ENCODE peak calls at places on chromosomes 13 and 19, in four cellular contexts. M is GM23338, X is SK-N-MC, U is HepG2. O is an unnamed sample.

GRCh38 chr13:113207890-113208423 is 512 bp downstream of the PCID2 start:
- DNase-seq in M (peak), X (no peak), U (peak), O (no peak)

GRCh38 chr13:42680748-42681147 is 100.6 kb upstream of the FAM216B start:
- DNase-seq in M (peak), X (no peak), U (no peak), O (no peak)

GRCh38 chr13:113356594-113356993 is 7.3 kb downstream of the GRTP1 start:
- DNase-seq in M (no peak), X (no peak), U (no peak), O (no peak)

GRCh38 chr19:54482889-54483288 is 9.8 kb upstream of the CDC42EP5 start:
- DNase-seq in M (no peak), X (no peak), U (no peak), O (no peak)

GRCh38 chr13:73440296-73440895 is 381.6 kb downstream of the KLF5 start:
- DNase-seq in M (peak), X (no peak), U (no peak), O (peak)

GRCh38 chr19:16088985-16089846 is 12.9 kb downstream of the TPM4 start:
- DNase-seq in M (no peak), X (no peak), U (peak), O (no peak)

GRCh38 chr13:81683526-81683925 is 1342.6 kb upstream of the SPRY2 start:
- DNase-seq in M (no peak), X (no peak), U (no peak), O (no peak)

GRCh38 chr13:109844396-109844795 is 58.0 kb upstream of the IRS2 start:
- DNase-seq in M (peak), X (no peak), U (no peak), O (no peak)

GRCh38 chr19:41940443-41941409 is 12.5 kb upstream of the ERFL start:
- DNase-seq in M (peak), X (no peak), U (no peak), O (no peak)

GRCh38 chr13:42393573-42394360 is 121.8 kb downstream of the AKAP11 start:
- DNase-seq in M (no peak), X (no peak), U (no peak), O (no peak)

GRCh38 chr19:1766800-1767352 is 13.6 kb downstream of the ONECUT3 start:
- DNase-seq in M (no peak), X (no peak), U (no peak), O (no peak)

GRCh38 chr19:1764293-1764683 is 11.0 kb downstream of the ONECUT3 start:
- DNase-seq in M (no peak), X (no peak), U (no peak), O (no peak)

GRCh38 chr19:1765904-1766799 is 12.8 kb downstream of the ONECUT3 start:
- DNase-seq in M (peak), X (no peak), U (no peak), O (no peak)

GRCh38 chr19:1763648-1764292 is 10.5 kb downstream of the ONECUT3 start:
- DNase-seq in M (no peak), X (no peak), U (no peak), O (no peak)

DNA sequence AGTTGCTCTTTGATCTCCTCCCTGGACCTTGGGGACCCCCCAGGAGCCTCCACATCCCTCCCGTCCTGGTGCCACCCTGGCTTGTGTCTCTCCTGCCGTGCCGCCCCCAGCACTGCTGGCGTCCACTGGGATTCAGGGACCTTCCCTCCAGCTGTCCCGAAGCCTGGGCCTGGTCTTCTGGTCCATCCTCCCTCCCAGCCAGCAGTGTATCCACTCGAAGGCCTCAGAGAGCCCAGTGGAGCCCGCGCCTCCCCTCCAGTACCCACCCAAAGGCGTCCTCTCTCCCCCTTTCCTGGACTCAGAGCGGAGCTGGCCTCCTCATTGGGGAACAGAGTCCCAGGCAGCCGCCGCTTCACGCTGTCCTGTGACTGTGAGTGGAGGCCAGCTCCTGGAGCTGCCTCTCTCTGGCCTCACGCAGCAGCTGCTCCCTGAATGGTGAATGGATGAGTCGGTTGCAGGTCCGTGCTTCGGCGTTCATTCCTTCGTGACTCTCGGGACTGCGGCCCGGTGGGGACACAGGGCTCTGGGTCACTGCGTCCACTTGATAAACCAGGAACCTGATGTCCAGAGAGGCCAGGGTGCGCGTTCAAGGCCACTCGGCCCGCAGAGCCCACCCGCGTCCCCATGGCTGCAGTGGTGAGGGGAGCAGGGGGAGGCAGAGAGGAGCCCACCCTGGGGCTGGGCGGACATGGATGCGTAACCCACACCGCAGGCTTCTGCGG is 12.0 kb downstream of the ONECUT3 start:
- DNase-seq in M (no peak), X (no peak), U (no peak), O (no peak)
- TF ChIP-seq EZH2 in M (peak), X (no peak), U (peak), O (no peak)

GRCh38 chr19:33259532-33259931 is 33.9 kb upstream of the SLC7A10 start:
- DNase-seq in M (no peak), X (no peak), U (no peak), O (no peak)

GRCh38 chr19:33264881-33265445 is 37.4 kb downstream of the CEBPA start:
- DNase-seq in M (no peak), X (no peak), U (no peak), O (no peak)

GRCh38 chr19:33260628-33261418 is 35.2 kb upstream of the SLC7A10 start:
- DNase-seq in M (no peak), X (no peak), U (no peak), O (no peak)

GRCh38 chr19:33263325-33264023 is 37.8 kb upstream of the SLC7A10 start:
- DNase-seq in M (no peak), X (no peak), U (no peak), O (no peak)

GRCh38 chr19:33261511-33262192 is 36.0 kb upstream of the SLC7A10 start:
- DNase-seq in M (no peak), X (no peak), U (no peak), O (no peak)
- TF ChIP-seq POLR2AphosphoS5 in M (no peak), X (no peak), U (no peak), O (no peak)

GRCh38 chr13:91347212-91347995 is at the start of gene MIR17HG:
- DNase-seq in M (peak), X (no peak), U (peak), O (peak)

GRCh38 chr13:91348906-91349435 is 1.5 kb downstream of the MIR17HG start:
- DNase-seq in M (peak), X (no peak), U (peak), O (peak)

GRCh38 chr13:91346062-91346461 is 1.4 kb upstream of the MIR17HG start:
- DNase-seq in M (no peak), X (no peak), U (no peak), O (no peak)

GRCh38 chr13:91347996-91348905 is 764 bp downstream of the MIR17HG start:
- DNase-seq in M (no peak), X (no peak), U (no peak), O (no peak)

GRCh38 chr13:91346848-91347211 is 657 bp upstream of the MIR17HG start:
- DNase-seq in M (peak), X (no peak), U (no peak), O (no peak)
- TF ChIP-seq EZH2 in M (no peak), X (no peak), U (peak), O (no peak)

GRCh38 chr19:507286-508203 is at the start of gene TPGS1:
- DNase-seq in M (peak), X (peak), U (peak), O (peak)
- TF ChIP-seq POLR2AphosphoS5 in M (peak), X (peak), U (no peak), O (peak)

GRCh38 chr19:32309711-32310390 is 35.6 kb upstream of the ZNF507 start:
- DNase-seq in M (no peak), X (no peak), U (no peak), O (no peak)
- TF ChIP-seq EZH2 in M (no peak), X (no peak), U (no peak), O (no peak)

GRCh38 chr13:21063031-21063430 is 1.6 kb upstream of the LATS2 start:
- DNase-seq in M (no peak), X (no peak), U (no peak), O (no peak)
- TF ChIP-seq POLR2AphosphoS5 in M (no peak), X (no peak), U (no peak), O (no peak)

GRCh38 chr19:40285353-40286234 is 449 bp upstream of the AKT2 start:
- DNase-seq in M (peak), X (peak), U (peak), O (peak)
- TF ChIP-seq EZH2 in M (no peak), X (no peak), U (no peak), O (no peak)

DNA sequence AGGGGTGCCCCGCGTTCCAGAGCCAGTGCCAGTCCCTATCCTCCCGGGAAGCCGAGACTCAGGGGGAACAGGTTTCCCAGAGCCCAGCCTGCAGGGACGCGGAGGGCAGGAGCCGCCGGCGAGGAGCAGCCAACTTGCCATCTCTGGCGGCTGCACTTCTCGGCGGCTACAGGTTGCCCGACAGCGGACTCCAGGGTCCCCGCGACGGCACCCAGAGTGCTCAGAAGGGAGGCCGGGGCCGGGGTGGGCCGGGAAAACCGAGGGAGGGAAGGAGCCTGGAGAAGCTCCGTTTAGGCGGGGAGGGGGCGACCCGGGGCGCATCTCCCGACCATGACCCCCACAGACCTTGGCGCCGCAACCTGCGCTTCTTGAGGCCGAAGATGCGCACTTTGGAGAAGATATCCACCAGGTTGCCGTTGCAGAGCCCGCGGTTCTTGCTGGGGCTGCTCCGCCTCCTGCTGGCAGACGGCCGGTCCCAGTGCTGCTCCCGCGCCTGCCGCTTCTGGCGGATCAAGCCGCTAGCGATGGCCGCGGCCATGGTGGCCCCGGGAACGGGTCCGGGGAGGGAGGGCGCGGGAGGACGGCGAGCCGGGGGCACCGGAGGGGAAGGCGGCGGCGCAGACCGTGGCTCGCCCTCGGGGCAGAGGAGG is 463.8 kb downstream of the ITGBL1 start:
- DNase-seq in M (peak), X (no peak), U (no peak), O (no peak)
- TF ChIP-seq POLR2AphosphoS5 in M (no peak), X (no peak), U (no peak), O (no peak)

O was measured in HCT116.